ENCODE peak calls at places on chromosomes 3 and 15, in eight cellular contexts. U is adrenal gland, R is mesenchymal stem cell, Y is colonic mucosa, X is heart left ventricle, L is GM12878, M is GM23338, A is mesendoderm. N is an unnamed sample. For H3K27me3 and H3K36me3, the result is how much of the 10 kb centered on the place peaks cover.

GRCh38 chr15:52217186-52217585 is 26.0 kb upstream of the GNB5 start:
- DNase-seq in L (no peak), A (peak), X (no peak), R (no peak), U (no peak), Y (peak), M (peak), N (no peak)

GRCh38 chr3:194872669-194872977 is 186.9 kb downstream of the FAM43A start:
- DNase-seq in A (peak), L (no peak), X (no peak), M (peak), Y (no peak), U (no peak), R (peak), N (no peak)

GRCh38 chr3:136075218-136075808 is 109.8 kb downstream of the PPP2R3A start:
- DNase-seq in A (peak), R (peak), X (peak), U (peak), L (peak), Y (peak), M (peak), N (peak)

GRCh38 chr3:152382312-152383135 is 113.8 kb downstream of the MBNL1 start:
- DNase-seq in A (no peak), M (no peak), Y (no peak), L (no peak), R (no peak), U (no peak), X (no peak), N (no peak)

GRCh38 chr3:87997966-87998365 is 60.8 kb downstream of the CGGBP1 start:
- DNase-seq in A (no peak), L (no peak), M (no peak), U (no peak), Y (no peak), R (no peak), X (no peak), N (no peak)

GRCh38 chr3:110946810-110947209 is 124.8 kb upstream of the NECTIN3 start:
- DNase-seq in A (no peak), L (no peak), X (no peak), Y (no peak), M (no peak), U (no peak), R (no peak), N (no peak)

GRCh38 chr3:185729335-185729715 is 95.5 kb downstream of the IGF2BP2 start:
- DNase-seq in U (no peak), M (no peak), R (peak), L (no peak), X (no peak), A (no peak), Y (no peak), N (no peak)

GRCh38 chr3:9622438-9622837 is 26.9 kb upstream of the MTMR14 start:
- DNase-seq in R (no peak), M (no peak), L (no peak), Y (no peak), A (no peak), U (no peak), X (no peak), N (no peak)

GRCh38 chr15:24878153-24878552 is 76.6 kb upstream of the SNRPN start:
- DNase-seq in L (no peak), M (peak), U (peak), A (no peak), X (peak), R (no peak), Y (no peak), N (peak)

GRCh38 chr3:28022916-28023315 is 218.5 kb upstream of the CMC1 start:
- DNase-seq in L (no peak), M (no peak), R (no peak), A (no peak), X (no peak), Y (no peak), U (no peak), N (no peak)

GRCh38 chr15:81338422-81339007 is 14.6 kb upstream of the STARD5 start:
- DNase-seq in R (peak), A (no peak), X (peak), L (no peak), U (peak), Y (no peak), M (no peak), N (no peak)

GRCh38 chr3:128193153-128193552 is 39.9 kb downstream of the EEFSEC start:
- DNase-seq in R (no peak), X (no peak), L (no peak), U (no peak), A (no peak), Y (no peak), M (no peak), N (no peak)

GRCh38 chr15:69489101-69489571 is 36.5 kb downstream of the RPLP1 start:
- DNase-seq in M (no peak), X (no peak), U (no peak), A (no peak), L (no peak), R (no peak), Y (no peak), N (no peak)

GRCh38 chr3:119245778-119246177 is 5.1 kb upstream of the B4GALT4 start:
- DNase-seq in U (peak), Y (no peak), L (no peak), X (no peak), R (no peak), M (no peak), A (no peak), N (no peak)

GRCh38 chr15:81184188-81184587 is 12.5 kb upstream of the IL16 start:
- DNase-seq in L (no peak), M (no peak), X (no peak), A (no peak), R (no peak), U (no peak), Y (no peak), N (no peak)

GRCh38 chr3:115245437-115245836 is 98.3 kb upstream of the ZBTB20 start:
- DNase-seq in A (no peak), Y (no peak), U (no peak), M (no peak), R (peak), X (no peak), L (no peak), N (peak)

GRCh38 chr3:109154989-109155388 is 18.5 kb downstream of the C3orf85 start:
- DNase-seq in A (no peak), L (no peak), X (no peak), Y (no peak), M (no peak), R (peak), U (no peak), N (peak)

GRCh38 chr3:183033746-183034145 is 53.4 kb upstream of the DCUN1D1 start:
- DNase-seq in L (no peak), U (no peak), M (no peak), A (no peak), R (no peak), X (no peak), Y (no peak), N (no peak)

GRCh38 chr3:21846976-21847375 is 96.0 kb upstream of the ZNF385D start:
- DNase-seq in U (no peak), Y (no peak), M (no peak), X (no peak), R (no peak), A (no peak), L (no peak), N (no peak)

GRCh38 chr15:58985443-58985842 is 2.0 kb upstream of the RNF111 start:
- DNase-seq in U (no peak), R (no peak), A (peak), X (no peak), Y (no peak), L (no peak), M (peak), N (no peak)

GRCh38 chr3:107356706-107357105 is 20.5 kb upstream of the CCDC54 start:
- DNase-seq in R (no peak), L (no peak), X (no peak), A (no peak), U (no peak), Y (no peak), M (no peak), N (no peak)

GRCh38 chr3:30248423-30248822 is 358.0 kb upstream of the TGFBR2 start:
- DNase-seq in R (peak), M (no peak), Y (no peak), X (no peak), A (no peak), L (peak), U (no peak), N (no peak)

GRCh38 chr3:4957978-4958377 is 21.3 kb upstream of the BHLHE40 start:
- DNase-seq in X (no peak), M (no peak), Y (no peak), R (no peak), L (no peak), U (no peak), A (no peak), N (no peak)

GRCh38 chr3:123623346-123623880 is 38.6 kb upstream of the HACD2 start:
- DNase-seq in L (no peak), X (no peak), M (no peak), R (no peak), A (no peak), Y (no peak), U (no peak), N (no peak)

GRCh38 chr3:16357191-16357590 is 92.2 kb downstream of the OXNAD1 start:
- DNase-seq in L (no peak), Y (no peak), A (no peak), M (no peak), R (no peak), U (no peak), X (no peak), N (no peak)

GRCh38 chr3:40550168-40550567 is 25.4 kb downstream of the ZNF621 start:
- DNase-seq in A (no peak), U (no peak), Y (no peak), R (no peak), X (no peak), M (no peak), L (no peak), N (no peak)

GRCh38 chr15:58562135-58562534 is 130.3 kb downstream of the LIPC start:
- DNase-seq in X (no peak), U (no peak), L (no peak), R (no peak), Y (no peak), A (no peak), M (no peak), N (no peak)

GRCh38 chr15:95259965-95260364 is 1028.6 kb downstream of the MCTP2 start:
- DNase-seq in X (no peak), R (peak), M (peak), U (no peak), L (no peak), A (peak), Y (no peak), N (no peak)

GRCh38 chr3:183532620-183533409 is 22.7 kb downstream of the KLHL6 start:
- DNase-seq in A (no peak), X (no peak), R (no peak), L (no peak), M (peak), Y (no peak), U (no peak), N (no peak)

GRCh38 chr15:70023769-70024491 is 73.8 kb downstream of the TLE3 start:
- DNase-seq in A (no peak), L (no peak), Y (no peak), X (peak), R (peak), U (peak), M (no peak), N (no peak)

GRCh38 chr3:127172670-127173515 is 20.0 kb upstream of the PRR23E start:
- DNase-seq in U (no peak), X (no peak), R (peak), M (peak), A (peak), L (no peak), Y (no peak), N (peak)

GRCh38 chr3:35664460-35664919 is 25.2 kb downstream of the ARPP21 start:
- DNase-seq in R (no peak), X (peak), L (peak), Y (no peak), M (peak), U (no peak), A (peak), N (peak)

GRCh38 chr15:64149424-64150235 is 1.9 kb upstream of the SNX22 start:
- DNase-seq in U (no peak), R (peak), X (peak), L (no peak), A (peak), M (peak), Y (peak), N (no peak)

GRCh38 chr3:30544811-30545210 is 61.6 kb upstream of the TGFBR2 start:
- DNase-seq in R (peak), A (no peak), L (no peak), X (no peak), Y (no peak), U (no peak), M (no peak), N (peak)

GRCh38 chr15:37252530-37252929 is 152.2 kb upstream of the MEIS2 start:
- DNase-seq in X (no peak), L (no peak), A (no peak), U (no peak), Y (no peak), R (no peak), M (no peak), N (no peak)

GRCh38 chr3:42236611-42237010 is 29.4 kb downstream of the CCK start:
- DNase-seq in M (no peak), A (no peak), X (no peak), R (no peak), Y (no peak), U (no peak), L (no peak), N (no peak)

GRCh38 chr3:195117978-195118581 is 152.9 kb downstream of the XXYLT1 start:
- DNase-seq in X (no peak), Y (peak), R (peak), A (peak), M (peak), L (no peak), U (no peak), N (no peak)

DNA sequence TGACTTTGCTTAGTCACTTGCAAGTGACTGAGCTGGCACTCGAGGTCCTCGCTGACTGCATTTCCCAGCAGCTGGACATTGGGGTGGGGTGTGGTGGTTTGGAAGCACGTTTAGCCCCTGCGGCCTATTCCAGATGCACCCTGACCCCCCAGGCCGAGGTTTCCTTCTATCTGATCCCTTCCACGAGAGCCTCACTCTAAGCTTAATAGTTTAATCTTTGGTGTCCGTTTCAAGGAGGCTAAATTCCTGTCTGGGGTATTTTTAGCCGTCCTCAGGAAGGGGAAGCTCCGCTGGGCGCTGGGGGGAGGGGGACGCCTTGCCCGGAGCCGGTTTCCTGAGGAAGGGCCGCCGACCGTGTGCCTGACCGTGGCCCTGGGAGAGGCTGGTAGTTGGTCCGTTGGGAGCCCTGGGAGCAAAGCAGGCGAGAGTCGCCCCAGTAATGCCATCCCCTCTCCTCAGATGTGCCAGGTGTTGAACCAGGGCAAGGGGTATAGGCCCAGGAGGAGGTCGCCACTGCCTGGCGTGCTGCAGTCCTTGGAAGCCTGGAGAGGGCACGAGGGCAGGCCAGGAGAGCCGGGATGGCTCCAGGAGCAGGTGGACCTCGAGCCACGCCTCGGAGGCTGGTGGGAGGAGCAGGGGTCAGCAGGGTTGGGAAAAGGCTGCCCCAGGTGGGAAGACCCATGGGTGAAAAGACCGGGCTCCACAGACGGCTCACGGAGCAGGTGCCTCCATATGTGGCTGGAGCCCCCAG is 37.2 kb downstream of the IDH2 start:
- DNase-seq in R (peak), Y (no peak), X (peak), L (no peak), A (peak), U (peak), M (peak), N (no peak)
- H3K4me3 ChIP-seq in R (no peak), Y (no peak), X (no peak), L (no peak), A (no peak), U (no peak), M (no peak), N (no peak)

GRCh38 chr15:83285979-83286553 is 1.6 kb upstream of the BNC1 start:
- DNase-seq in U (no peak), M (no peak), L (no peak), A (peak), X (no peak), R (peak), Y (no peak), N (peak)

GRCh38 chr15:83283813-83284562 is 476 bp downstream of the BNC1 start:
- DNase-seq in U (no peak), X (no peak), L (no peak), A (peak), Y (no peak), R (peak), M (peak), N (no peak)

GRCh38 chr15:83287541-83288027 is 3.1 kb upstream of the BNC1 start:
- DNase-seq in M (no peak), U (no peak), Y (no peak), X (no peak), A (peak), R (peak), L (no peak), N (peak)

GRCh38 chr15:83284563-83285283 is at the start of gene BNC1:
- DNase-seq in X (no peak), A (peak), R (peak), L (no peak), M (peak), U (no peak), Y (no peak), N (no peak)

DNA sequence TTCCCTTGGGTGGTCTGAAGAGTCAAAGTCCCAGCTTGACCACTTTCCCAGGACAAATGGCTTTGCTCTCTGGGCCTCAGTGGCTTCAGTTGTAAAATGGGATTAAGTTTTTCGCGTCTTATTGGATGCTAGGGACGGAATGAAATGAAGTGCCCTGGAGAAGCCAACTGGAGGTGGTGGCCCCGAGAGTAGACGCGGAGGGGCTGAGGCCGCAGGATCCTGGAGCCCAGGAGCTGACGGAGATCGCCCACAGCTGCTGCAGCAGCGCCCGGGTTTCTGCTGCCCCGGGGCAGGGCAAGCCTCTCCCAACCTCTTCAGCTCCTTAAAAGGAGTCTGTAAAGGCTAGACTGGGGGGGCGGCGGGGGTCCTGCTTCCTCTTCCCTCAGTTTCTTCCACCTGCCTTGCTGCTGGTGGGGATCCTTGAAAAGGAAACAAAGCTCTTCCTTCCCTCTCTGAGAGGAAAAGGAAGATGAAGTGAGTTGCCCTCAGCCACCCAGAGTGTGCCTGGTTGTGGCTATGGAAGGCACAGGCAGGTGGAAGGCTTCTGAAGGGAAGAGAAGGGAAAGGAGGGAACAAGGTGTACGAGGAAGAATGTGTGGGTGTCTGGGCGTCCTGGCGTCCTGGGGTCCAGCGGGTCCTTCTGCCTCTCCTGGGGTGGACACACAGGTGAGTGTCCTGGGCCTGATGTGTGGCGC is 967 bp upstream of the BNC1 start:
- DNase-seq in A (peak), Y (no peak), R (no peak), M (peak), U (no peak), L (no peak), X (no peak), N (no peak)
- H3K27me3 ChIP-seq in A (under half), Y (under half), R (under half), M (half or more), U (half or more), L (under half), X (half or more), N (under half)

DNA sequence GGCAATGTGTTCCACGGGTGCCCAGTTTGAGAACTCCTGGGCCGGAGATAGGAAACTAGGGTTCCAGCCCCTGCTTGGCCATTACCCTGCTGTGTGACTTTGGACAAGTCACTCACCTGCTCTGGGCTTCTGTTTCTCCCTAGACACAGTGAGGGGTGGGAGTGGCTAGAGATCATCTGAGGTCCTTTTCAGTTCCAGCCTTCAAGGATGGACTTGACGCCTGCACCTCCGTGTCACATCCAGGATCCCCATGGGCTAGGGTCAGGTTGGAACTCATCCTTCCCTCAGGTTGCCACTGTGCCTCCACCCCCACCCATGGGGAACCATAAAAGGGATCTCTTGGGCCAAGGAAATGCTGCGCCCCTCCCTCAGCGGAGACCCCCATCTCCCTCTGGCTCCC is 177.5 kb downstream of the SMAD6 start:
- DNase-seq in Y (no peak), A (no peak), R (no peak), X (peak), U (no peak), L (no peak), M (no peak), N (no peak)
- H3K36me3 ChIP-seq in Y (under half), A (under half), R (under half), X (under half), U (under half), L (under half), M (under half), N (under half)

GRCh38 chr3:23657647-23658046 is 148.1 kb upstream of the UBE2E1 start:
- DNase-seq in U (no peak), R (no peak), M (no peak), L (no peak), X (no peak), A (no peak), Y (no peak), N (no peak)

GRCh38 chr3:23659274-23659673 is 146.5 kb upstream of the UBE2E1 start:
- DNase-seq in M (no peak), U (no peak), L (peak), A (no peak), X (no peak), Y (no peak), R (no peak), N (no peak)

GRCh38 chr3:23656821-23657220 is 148.9 kb upstream of the UBE2E1 start:
- DNase-seq in L (no peak), A (no peak), M (no peak), Y (no peak), U (no peak), R (no peak), X (no peak), N (no peak)

GRCh38 chr3:23662079-23662617 is 143.6 kb upstream of the UBE2E1 start:
- DNase-seq in U (no peak), M (no peak), A (no peak), X (no peak), L (no peak), R (peak), Y (no peak), N (no peak)

DNA sequence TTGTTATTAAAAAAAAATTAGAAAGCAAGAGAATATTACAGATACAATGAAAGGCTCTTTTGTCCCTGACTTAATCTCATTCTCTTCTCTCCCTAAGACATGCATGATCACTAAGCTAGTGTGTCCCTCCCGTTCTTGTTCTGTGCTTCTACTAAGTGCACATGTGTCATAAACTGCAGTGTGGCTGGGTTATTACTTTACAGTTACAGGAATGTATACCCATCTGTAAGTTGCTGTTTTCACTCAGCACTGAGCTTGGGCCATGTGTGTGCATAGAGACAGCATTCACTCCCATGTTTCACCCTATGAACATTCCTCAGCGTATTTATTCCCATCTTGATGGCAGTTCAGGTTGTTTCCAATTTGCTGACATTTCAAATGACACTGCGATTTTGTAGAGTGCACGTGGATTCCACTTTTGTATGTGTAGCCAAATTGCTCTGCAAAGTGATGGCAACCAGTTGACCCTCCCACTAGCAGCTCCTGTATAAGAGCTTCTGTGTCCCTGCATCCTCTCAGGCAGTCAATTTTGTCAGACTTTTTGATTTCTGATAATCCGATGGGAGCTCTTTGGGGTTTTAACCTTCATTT is 145.8 kb upstream of the UBE2E1 start:
- DNase-seq in A (no peak), L (no peak), Y (no peak), M (no peak), R (no peak), U (no peak), X (no peak), N (no peak)
- H3K4me3 ChIP-seq in A (no peak), L (no peak), Y (no peak), M (no peak), R (no peak), U (no peak), X (no peak), N (no peak)

N was measured in kidney epithelial cell.